ENCODE peak calls at places on chromosomes 5 and 9, in five cellular contexts. I is GM12865; G is trophoblast cell; K is mesendoderm; B is activated effector memory CD4-positive, alpha-beta T cell treated with anti-CD3 and anti-CD28 coated beads, Interleukin-2, amount 50 U/mL, for 16 hours. L is an unnamed sample.

GRCh38 chr5:134073404-134073803 is 41.1 kb upstream of the TCF7 start:
- DNase-seq in I (no peak), G (no peak), K (no peak), B (no peak), L (no peak)

GRCh38 chr5:145068696-145069095 is 766.4 kb downstream of the PRELID2 start:
- DNase-seq in I (no peak), G (no peak), K (no peak), B (no peak), L (no peak)

GRCh38 chr5:54593809-54594208 is 76.2 kb downstream of the SNX18 start:
- DNase-seq in I (no peak), G (no peak), K (no peak), B (no peak), L (no peak)

GRCh38 chr9:98057095-98057799 is 715 bp downstream of the NANS start:
- DNase-seq in I (no peak), G (peak; percentile 51), K (no peak), B (no peak), L (no peak)

GRCh38 chr9:136607334-136607919 is 55.3 kb upstream of the EGFL7 start:
- DNase-seq in I (no peak), G (no peak), K (no peak), B (no peak), L (no peak)

GRCh38 chr5:151684690-151685361 is 1.9 kb downstream of the SPARC start:
- DNase-seq in I (no peak), G (peak; percentile 82), K (peak; percentile 99), B (no peak), L (peak; percentile 47)

GRCh38 chr9:88889386-88889785 is 101.9 kb upstream of the S1PR3 start:
- DNase-seq in I (no peak), G (no peak), K (no peak), B (no peak), L (no peak)

GRCh38 chr5:65718576-65719310 is 3.2 kb downstream of the SGTB start:
- DNase-seq in I (no peak), G (no peak), K (no peak), B (no peak), L (no peak)

GRCh38 chr9:15249042-15249818 is 57.8 kb downstream of the TTC39B start:
- DNase-seq in I (no peak), G (no peak), K (peak; percentile 73), B (no peak), L (no peak)

GRCh38 chr5:38715671-38716070 is 130.1 kb upstream of the OSMR start:
- DNase-seq in I (no peak), G (peak; percentile 94), K (peak; percentile 76), B (no peak), L (no peak)